ENCODE peak calls at places on chromosomes 13 and 19, in four cellular contexts. G, F, X and H are unnamed samples.

GRCh38 chr19:16946951-16947940 is 58.4 kb downstream of the F2RL3 start:
- DNase-seq in G (no peak), F (no peak), X (no peak), H (no peak)

GRCh38 chr13:106530209-106530906 is 5.1 kb downstream of the EFNB2 start:
- DNase-seq in G (no peak), F (no peak), X (no peak), H (no peak)

GRCh38 chr13:113584870-113585671 is 518 bp downstream of the TFDP1 start:
- DNase-seq in G (no peak), F (no peak), X (peak), H (no peak)

GRCh38 chr13:80668452-80668851 is 327.5 kb upstream of the SPRY2 start:
- DNase-seq in G (no peak), F (no peak), X (no peak), H (no peak)

GRCh38 chr13:46961719-46962118 is 64.9 kb upstream of the HTR2A start:
- DNase-seq in G (peak), F (no peak), X (peak), H (no peak)

GRCh38 chr19:5679289-5680082 is 830 bp downstream of the MICOS13 start:
- DNase-seq in G (no peak), F (no peak), X (no peak), H (no peak)

GRCh38 chr13:101453784-101454201 is 1.3 kb downstream of the ITGBL1 start:
- DNase-seq in G (no peak), F (no peak), X (no peak), H (peak)

GRCh38 chr19:41299755-41300089 is 10.2 kb upstream of the CCDC97 start:
- DNase-seq in G (no peak), F (peak), X (no peak), H (no peak)

GRCh38 chr19:28619842-28620429 is 593.0 kb downstream of the UQCRFS1 start:
- DNase-seq in G (no peak), F (no peak), X (no peak), H (no peak)

GRCh38 chr13:51347099-51347498 is 7.6 kb downstream of the SERPINE3 start:
- DNase-seq in G (no peak), F (no peak), X (no peak), H (no peak)

GRCh38 chr13:74219571-74219970 is 85.4 kb upstream of the KLF12 start:
- DNase-seq in G (no peak), F (no peak), X (no peak), H (no peak)

GRCh38 chr19:6276447-6276846 is 3.3 kb downstream of the MLLT1 start:
- DNase-seq in G (peak), F (no peak), X (no peak), H (no peak)

GRCh38 chr13:42696191-42696590 is 85.2 kb upstream of the FAM216B start:
- DNase-seq in G (no peak), F (no peak), X (no peak), H (no peak)

GRCh38 chr13:32134241-32134801 is 102.7 kb downstream of the FRY start:
- DNase-seq in G (no peak), F (no peak), X (no peak), H (no peak)

GRCh38 chr19:9075064-9075964 is 11.5 kb upstream of the OR1M1 start:
- DNase-seq in G (peak), F (no peak), X (no peak), H (peak)

GRCh38 chr19:15248648-15249559 is 16.7 kb upstream of the EPHX3 start:
- DNase-seq in G (peak), F (no peak), X (no peak), H (no peak)

GRCh38 chr13:109989155-109989554 is 202.8 kb upstream of the IRS2 start:
- DNase-seq in G (no peak), F (no peak), X (no peak), H (no peak)

GRCh38 chr19:13723206-13723605 is 41.1 kb upstream of the MRI1 start:
- DNase-seq in G (peak), F (no peak), X (no peak), H (no peak)

GRCh38 chr19:3094638-3095374 is 644 bp downstream of the GNA11 start:
- DNase-seq in G (no peak), F (no peak), X (peak), H (no peak)

GRCh38 chr19:51441410-51442390 is 16.6 kb downstream of the SIGLEC8 start:
- DNase-seq in G (no peak), F (peak), X (peak), H (no peak)

GRCh38 chr13:37681295-37682032 is 82.9 kb upstream of the POSTN start:
- DNase-seq in G (peak), F (no peak), X (no peak), H (no peak)

GRCh38 chr19:52171321-52172169 is at the start of gene ZNF836:
- DNase-seq in G (no peak), F (peak), X (peak), H (peak)

GRCh38 chr13:41693434-41693833 is 236.1 kb downstream of the RGCC start:
- DNase-seq in G (no peak), F (no peak), X (no peak), H (no peak)

GRCh38 chr13:40508112-40508511 is 158.3 kb downstream of the FOXO1 start:
- DNase-seq in G (peak), F (no peak), X (no peak), H (no peak)

GRCh38 chr13:92103673-92104296 is 705.4 kb downstream of the GPC5 start:
- DNase-seq in G (no peak), F (no peak), X (no peak), H (no peak)

GRCh38 chr13:23792680-23793079 is 96.5 kb downstream of the MIPEP start:
- DNase-seq in G (no peak), F (no peak), X (no peak), H (no peak)

GRCh38 chr19:17052439-17052838 is 22.8 kb downstream of the HAUS8 start:
- DNase-seq in G (peak), F (no peak), X (peak), H (no peak)

GRCh38 chr19:54137913-54138776 is 583 bp downstream of the CNOT3 start:
- DNase-seq in G (no peak), F (no peak), X (peak), H (peak)

GRCh38 chr19:3389876-3390361 is 23.5 kb downstream of the NFIC start:
- DNase-seq in G (no peak), F (no peak), X (no peak), H (peak)

GRCh38 chr19:53626941-53627340 is 4.9 kb upstream of the DPRX start:
- DNase-seq in G (no peak), F (no peak), X (no peak), H (no peak)

GRCh38 chr19:45117167-45117594 is 24.2 kb downstream of the PPP1R37 start:
- DNase-seq in G (no peak), F (no peak), X (peak), H (peak)

GRCh38 chr19:639251-640155 is at the start of gene FGF22:
- DNase-seq in G (no peak), F (peak), X (peak), H (peak)

GRCh38 chr13:35768126-35768525 is 291.6 kb upstream of the MAB21L1 start:
- DNase-seq in G (no peak), F (no peak), X (no peak), H (peak)